ENCODE peak calls at places on chromosomes 2 and 18, in seven cellular contexts. V is activated CD8-positive, alpha-beta memory T cell treated with anti-CD3 and anti-CD28 coated beads, Interleukin-2, amount 10 ng/mL, durations not matched to agents 7 days and 5 days; U is neuronal stem cell; E is AG10803; P is GM13976; J is GM23338; Q is NCI-H774. O is an unnamed sample.

GRCh38 chr2:239159476-239159911 is 241.3 kb downstream of the HDAC4 start:
- DNase-seq in J (no peak), E (no peak), Q (no peak), P (no peak), V (no peak), U (no peak), O (no peak)

GRCh38 chr18:57585846-57586242 is 658 bp downstream of the FECH start:
- DNase-seq in E (no peak), V (no peak), P (no peak), Q (no peak), U (no peak), J (peak), O (no peak)

GRCh38 chr18:35515460-35516130 is 17.8 kb upstream of the INO80C start:
- DNase-seq in E (no peak), U (no peak), V (no peak), Q (no peak), J (peak), P (no peak), O (peak)

GRCh38 chr2:98134601-98135000 is 47.6 kb downstream of the VWA3B start:
- DNase-seq in Q (no peak), P (no peak), U (no peak), J (no peak), V (peak), E (no peak), O (no peak)

GRCh38 chr2:53672881-53673522 is 94.6 kb upstream of the CHAC2 start:
- DNase-seq in J (no peak), E (peak), V (no peak), Q (no peak), P (no peak), U (no peak), O (no peak)

GRCh38 chr2:46412010-46412409 is 67.4 kb upstream of the TMEM247 start:
- DNase-seq in V (no peak), J (no peak), U (no peak), E (no peak), P (no peak), Q (no peak), O (no peak)

GRCh38 chr2:10360460-10361219 is 57.9 kb downstream of the HPCAL1 start:
- DNase-seq in J (no peak), U (no peak), Q (no peak), V (no peak), P (no peak), E (no peak), O (peak)

GRCh38 chr2:63378589-63378988 is 209.7 kb downstream of the WDPCP start:
- DNase-seq in J (no peak), V (no peak), E (no peak), U (no peak), P (no peak), Q (no peak), O (no peak)

GRCh38 chr2:167134381-167135072 is 246.2 kb downstream of the XIRP2 start:
- DNase-seq in U (no peak), J (no peak), E (peak), P (no peak), V (no peak), Q (no peak), O (no peak)

GRCh38 chr18:34495434-34495833 is 214.7 kb upstream of the DTNA start:
- DNase-seq in J (no peak), U (no peak), E (no peak), V (no peak), Q (no peak), P (no peak), O (no peak)

GRCh38 chr18:22694954-22695353 is 238.2 kb upstream of the RBBP8 start:
- DNase-seq in Q (no peak), J (peak), V (no peak), U (no peak), P (no peak), E (peak), O (peak)

GRCh38 chr18:62867521-62867920 is 152.2 kb downstream of the PHLPP1 start:
- DNase-seq in V (no peak), Q (no peak), P (no peak), U (no peak), E (no peak), J (no peak), O (no peak)

GRCh38 chr2:84970266-84970955 is 550 bp upstream of the KCMF1 start:
- DNase-seq in Q (no peak), P (peak), J (peak), E (peak), V (peak), U (no peak), O (no peak)

GRCh38 chr2:205770557-205770956 is 88.3 kb downstream of the NRP2 start:
- DNase-seq in E (no peak), U (no peak), J (no peak), V (no peak), Q (no peak), P (no peak), O (no peak)

GRCh38 chr2:20478961-20479360 is 32.1 kb downstream of the RHOB start:
- DNase-seq in Q (no peak), P (no peak), E (no peak), U (no peak), V (peak), J (no peak), O (no peak)

GRCh38 chr2:159459279-159459678 is 157.1 kb downstream of the BAZ2B start:
- DNase-seq in J (no peak), V (no peak), Q (no peak), U (no peak), E (no peak), P (no peak), O (no peak)

GRCh38 chr2:151200277-151200676 is 61.4 kb downstream of the RBM43 start:
- DNase-seq in P (no peak), J (no peak), V (no peak), Q (no peak), E (no peak), U (no peak), O (no peak)

GRCh38 chr18:29123706-29124530 is 947.0 kb upstream of the CDH2 start:
- DNase-seq in E (no peak), Q (no peak), V (no peak), U (no peak), P (no peak), J (peak), O (no peak)

GRCh38 chr2:190781604-190782198 is 98.9 kb upstream of the GLS start:
- DNase-seq in U (peak), J (peak), E (peak), V (peak), Q (peak), P (peak), O (peak)

GRCh38 chr2:175574069-175574468 is 392.6 kb upstream of the ATP5MC3 start:
- DNase-seq in P (no peak), V (no peak), Q (no peak), J (no peak), U (no peak), E (no peak), O (no peak)

GRCh38 chr2:148615446-148615845 is 29.1 kb upstream of the EPC2 start:
- DNase-seq in U (no peak), E (no peak), P (no peak), V (no peak), J (peak), Q (no peak), O (peak)

GRCh38 chr18:75097491-75098225 is 111.3 kb downstream of the PTGR3 start:
- DNase-seq in V (no peak), U (no peak), J (no peak), E (no peak), P (no peak), Q (no peak), O (peak)

GRCh38 chr18:42480521-42480920 is 525.5 kb downstream of the PIK3C3 start:
- DNase-seq in P (no peak), Q (no peak), E (no peak), U (no peak), J (no peak), V (no peak), O (no peak)

GRCh38 chr18:74493689-74494088 is 2.5 kb upstream of the CNDP2 start:
- DNase-seq in P (peak), E (peak), V (peak), U (peak), Q (peak), J (peak), O (peak)

GRCh38 chr2:31297751-31298150 is 63.8 kb downstream of the EHD3 start:
- DNase-seq in V (no peak), U (no peak), J (no peak), E (peak), Q (no peak), P (no peak), O (no peak)

GRCh38 chr2:71215447-71215846 is 11.5 kb downstream of the PAIP2B start:
- DNase-seq in Q (no peak), P (no peak), U (no peak), J (no peak), E (no peak), V (no peak), O (no peak)

GRCh38 chr2:80643598-80643997 is 339.0 kb upstream of the LRRTM1 start:
- DNase-seq in P (no peak), Q (no peak), J (no peak), V (no peak), U (no peak), E (no peak), O (no peak)

GRCh38 chr18:25237571-25238267 is 114.2 kb downstream of the ZNF521 start:
- DNase-seq in E (no peak), Q (no peak), V (no peak), U (no peak), P (no peak), J (no peak), O (no peak)

GRCh38 chr18:66124394-66124793 is 373.6 kb downstream of the CDH7 start:
- DNase-seq in P (no peak), U (no peak), J (peak), E (no peak), Q (no peak), V (no peak), O (no peak)

GRCh38 chr2:25158096-25158852 is 10.1 kb downstream of the POMC start:
- DNase-seq in U (no peak), E (no peak), P (no peak), Q (no peak), V (no peak), J (no peak), O (no peak)

GRCh38 chr2:102657770-102658169 is 38.4 kb downstream of the SLC9A2 start:
- DNase-seq in V (no peak), U (no peak), Q (no peak), J (no peak), P (no peak), E (no peak), O (no peak)

GRCh38 chr2:231133365-231134114 is 8.7 kb upstream of the HTR2B start:
- DNase-seq in V (no peak), E (peak), Q (no peak), J (no peak), P (no peak), U (no peak), O (no peak)

GRCh38 chr2:233434666-233435375 is 80.5 kb downstream of the DGKD start:
- DNase-seq in P (no peak), E (no peak), U (no peak), Q (no peak), V (peak), J (no peak), O (no peak)

GRCh38 chr2:169026056-169026455 is 5.1 kb downstream of the ABCB11 start:
- DNase-seq in Q (no peak), P (no peak), V (no peak), J (no peak), U (no peak), E (no peak), O (no peak)

GRCh38 chr18:3747176-3747973 is 297.4 kb downstream of the TGIF1 start:
- DNase-seq in P (no peak), E (no peak), J (no peak), Q (no peak), V (no peak), U (no peak), O (peak)

GRCh38 chr2:207768168-207768890 is 1.4 kb downstream of the FZD5 start:
- DNase-seq in Q (no peak), E (no peak), U (peak), J (peak), V (no peak), P (peak), O (peak)

GRCh38 chr18:35680139-35680551 is 98.6 kb downstream of the GALNT1 start:
- DNase-seq in Q (peak), U (no peak), V (no peak), E (no peak), P (no peak), J (no peak), O (no peak)

O was measured in foreskin melanocyte.